ENCODE peak calls at places on chromosome 17, in eight cellular contexts. W is mucosa of gallbladder; C is fibroblast of villous mesenchyme; J is stimulated activated CD4-positive, alpha-beta T cell treated with anti-CD3 and anti-CD28 coated beads, Interleukin-1b, Interleukin-23, amount 100 ng/mL, for 1 hour; D is spleen; F is dermis microvascular lymphatic vessel endothelial cell; K is OCI-LY7; M is CD4-positive, alpha-beta T cell. L is an unnamed sample.

GRCh38 chr17:3965123-3965800 is 1.0 kb upstream of the ATP2A3 start:
- DNase-seq in W (peak), C (peak), J (no peak), D (peak), F (no peak), K (peak), M (peak), L (peak)

GRCh38 chr17:12591336-12591735 is 74.4 kb upstream of the MYOCD start:
- DNase-seq in W (no peak), C (no peak), J (no peak), D (no peak), F (no peak), K (no peak), M (no peak), L (no peak)

GRCh38 chr17:70447588-70447987 is 278.3 kb downstream of the KCNJ2 start:
- DNase-seq in W (no peak), C (no peak), J (no peak), D (no peak), F (no peak), K (no peak), M (no peak), L (no peak)

GRCh38 chr17:77129568-77130301 is 11.0 kb upstream of the SEC14L1 start:
- DNase-seq in W (no peak), C (peak), J (no peak), D (no peak), F (no peak), K (no peak), M (no peak), L (no peak)

GRCh38 chr17:31581491-31581890 is 190.0 kb downstream of the RAB11FIP4 start:
- DNase-seq in W (no peak), C (peak), J (no peak), D (no peak), F (no peak), K (no peak), M (no peak), L (no peak)

GRCh38 chr17:78364436-78365281 is 4.8 kb upstream of the SOCS3 start:
- DNase-seq in W (no peak), C (peak), J (no peak), D (no peak), F (no peak), K (no peak), M (no peak), L (no peak)

GRCh38 chr17:56810286-56810781 is 23.4 kb downstream of the C17orf67 start:
- DNase-seq in W (no peak), C (no peak), J (no peak), D (peak), F (no peak), K (no peak), M (no peak), L (no peak)

GRCh38 chr17:81456798-81457197 is 55.8 kb downstream of the ACTG1 start:
- DNase-seq in W (no peak), C (no peak), J (no peak), D (no peak), F (no peak), K (peak), M (no peak), L (no peak)

GRCh38 chr17:38674749-38675615 is at the start of gene EPOP:
- DNase-seq in W (peak), C (peak), J (peak), D (peak), F (peak), K (peak), M (peak), L (no peak)

GRCh38 chr17:3556905-3557767 is 476 bp downstream of the TRPV3 start:
- DNase-seq in W (no peak), C (no peak), J (no peak), D (no peak), F (no peak), K (no peak), M (no peak), L (no peak)

GRCh38 chr17:1792495-1793446 is 30.9 kb downstream of the SERPINF1 start:
- DNase-seq in W (no peak), C (peak), J (no peak), D (peak), F (no peak), K (no peak), M (no peak), L (no peak)

GRCh38 chr17:73288534-73289302 is 23.1 kb downstream of the CDC42EP4 start:
- DNase-seq in W (peak), C (no peak), J (no peak), D (no peak), F (no peak), K (no peak), M (no peak), L (no peak)

GRCh38 chr17:83007504-83008475 is 71.6 kb upstream of the METRNL start:
- DNase-seq in W (no peak), C (no peak), J (no peak), D (no peak), F (no peak), K (no peak), M (no peak), L (no peak)

GRCh38 chr17:9079461-9080103 is 58.3 kb downstream of the NTN1 start:
- DNase-seq in W (no peak), C (no peak), J (no peak), D (no peak), F (no peak), K (peak), M (no peak), L (no peak)

GRCh38 chr17:48611213-48611612 is 396 bp upstream of the HOXB7 start:
- DNase-seq in W (no peak), C (no peak), J (no peak), D (no peak), F (no peak), K (peak), M (no peak), L (no peak)

GRCh38 chr17:65191805-65192740 is 54.9 kb downstream of the RGS9 start:
- DNase-seq in W (no peak), C (peak), J (no peak), D (no peak), F (no peak), K (no peak), M (no peak), L (no peak)

GRCh38 chr17:17913695-17914332 is 58.4 kb downstream of the TOM1L2 start:
- DNase-seq in W (peak), C (peak), J (no peak), D (no peak), F (peak), K (peak), M (peak), L (peak)

GRCh38 chr17:47663997-47664941 is 14.6 kb downstream of the KPNB1 start:
- DNase-seq in W (peak), C (peak), J (no peak), D (peak), F (peak), K (peak), M (peak), L (no peak)

GRCh38 chr17:67635688-67636087 is 82.0 kb upstream of the NOL11 start:
- DNase-seq in W (no peak), C (no peak), J (no peak), D (no peak), F (no peak), K (no peak), M (no peak), L (no peak)

GRCh38 chr17:21394265-21394664 is 18.1 kb downstream of the KCNJ12 start:
- DNase-seq in W (no peak), C (no peak), J (no peak), D (no peak), F (no peak), K (no peak), M (no peak), L (no peak)

GRCh38 chr17:58344791-58345157 is 7.2 kb downstream of the SUPT4H1 start:
- DNase-seq in W (no peak), C (no peak), J (no peak), D (peak), F (no peak), K (peak), M (peak), L (no peak)

GRCh38 chr17:13001991-13002615 is 15.7 kb downstream of the ELAC2 start:
- DNase-seq in W (no peak), C (no peak), J (no peak), D (no peak), F (no peak), K (no peak), M (no peak), L (no peak)

GRCh38 chr17:80566054-80566400 is 21.4 kb downstream of the RPTOR start:
- DNase-seq in W (no peak), C (peak), J (no peak), D (no peak), F (no peak), K (no peak), M (no peak), L (no peak)

GRCh38 chr17:9839433-9839832 is 13.7 kb downstream of the GLP2R start:
- DNase-seq in W (no peak), C (peak), J (no peak), D (no peak), F (no peak), K (no peak), M (no peak), L (no peak)

L was measured in NT2/D1.